ENCODE peak calls at places on chromosomes 12 and 14, in seven cellular contexts. N, M, A, L, P, Q and Z are unnamed samples.

GRCh38 chr14:21023817-21024667 is 819 bp downstream of the NDRG2 start:
- DNase-seq in M (no peak), A (no peak), L (peak), P (no peak), N (no peak), Q (no peak), Z (no peak)

GRCh38 chr14:69539631-69540410 is 34.9 kb downstream of the CCDC177 start:
- DNase-seq in Q (no peak), M (no peak), N (no peak), L (no peak), A (peak), P (no peak), Z (peak)

GRCh38 chr14:32512813-32513212 is 183.7 kb downstream of the AKAP6 start:
- DNase-seq in L (no peak), Q (no peak), N (no peak), P (no peak), A (no peak), M (no peak), Z (no peak)

GRCh38 chr12:120264511-120265202 is 873 bp downstream of the PXN start:
- DNase-seq in A (no peak), L (no peak), M (no peak), Q (no peak), N (no peak), P (no peak), Z (no peak)

GRCh38 chr12:123601602-123602489 is at the start of gene DDX55:
- DNase-seq in A (peak), M (peak), Q (peak), P (peak), L (peak), N (peak), Z (peak)

GRCh38 chr14:103185051-103186027 is 62.1 kb downstream of the TNFAIP2 start:
- DNase-seq in M (no peak), P (peak), Q (peak), A (peak), N (no peak), L (no peak), Z (no peak)

GRCh38 chr12:68451261-68452091 is 119.3 kb upstream of the MDM1 start:
- DNase-seq in L (no peak), M (peak), A (peak), P (peak), Q (no peak), N (no peak), Z (no peak)

GRCh38 chr14:94550041-94550440 is 11.2 kb upstream of the SERPINA4 start:
- DNase-seq in A (no peak), Q (no peak), M (no peak), P (no peak), L (no peak), N (no peak), Z (no peak)

GRCh38 chr12:109554761-109555160 is 18.5 kb downstream of the MMAB start:
- DNase-seq in N (no peak), Q (no peak), M (no peak), A (no peak), L (no peak), P (no peak), Z (no peak)

GRCh38 chr14:104885031-104885972 is 20.2 kb downstream of the CEP170B start:
- DNase-seq in A (no peak), Q (no peak), N (no peak), L (no peak), P (no peak), M (peak), Z (no peak)

GRCh38 chr12:119772431-119772830 is 104.5 kb downstream of the PRKAB1 start:
- DNase-seq in P (no peak), M (no peak), N (no peak), L (no peak), Q (no peak), A (peak), Z (no peak)

GRCh38 chr12:56522486-56523193 is 1.0 kb downstream of the RBMS2 start:
- DNase-seq in Q (no peak), N (no peak), A (peak), P (no peak), M (no peak), L (no peak), Z (no peak)